ENCODE peak calls at places on chromosomes 5 and 9, in ten cellular contexts. R is ovary; K is H4; H is dorsolateral prefrontal cortex; S is PC-9; C is stimulated activated CD4-positive, alpha-beta T cell treated with anti-CD3 and anti-CD28 coated beads, Interleukin-1b, Interleukin-23, amount 100 ng/mL, for 1 hour; P is progenitor cell of endocrine pancreas; B is iris pigment epithelial cell; I is OCI-LY7; T is left kidney. G is an unnamed sample.

GRCh38 chr5:158165647-158166046 is 306.7 kb upstream of the CLINT1 start:
- DNase-seq in P (no peak), H (no peak), R (no peak), S (no peak), I (peak), C (no peak), B (no peak), K (no peak), T (no peak), G (no peak)

GRCh38 chr5:180555168-180555921 is 36.0 kb downstream of the SCGB3A1 start:
- DNase-seq in K (no peak), C (no peak), R (no peak), T (no peak), P (no peak), I (no peak), S (no peak), H (no peak), B (peak), G (no peak)

GRCh38 chr5:119267958-119268386 is 87.8 kb upstream of the TNFAIP8 start:
- DNase-seq in H (peak), T (peak), R (peak), P (peak), C (peak), S (peak), I (peak), K (peak), B (peak), G (peak)

GRCh38 chr5:118791986-118792734 is 196.2 kb downstream of the DTWD2 start:
- DNase-seq in P (no peak), T (peak), C (no peak), R (no peak), I (peak), B (peak), H (peak), S (peak), K (peak), G (peak)

GRCh38 chr9:127267793-127268507 is 3.4 kb downstream of the GARNL3 start:
- DNase-seq in I (peak), R (no peak), B (no peak), P (no peak), K (no peak), H (no peak), S (no peak), T (no peak), C (no peak), G (no peak)

GRCh38 chr9:126372716-126373115 is 46.1 kb downstream of the MVB12B start:
- DNase-seq in K (no peak), H (no peak), C (no peak), B (no peak), I (no peak), R (no peak), P (no peak), S (no peak), T (no peak), G (no peak)

GRCh38 chr5:125390316-125390715 is 643.9 kb upstream of the ZNF608 start:
- DNase-seq in S (no peak), C (no peak), T (peak), K (no peak), P (no peak), H (no peak), B (no peak), R (no peak), I (no peak), G (no peak)

GRCh38 chr5:173486355-173486754 is 130.1 kb downstream of the BOD1 start:
- DNase-seq in K (no peak), B (no peak), H (no peak), T (no peak), C (no peak), P (no peak), R (no peak), I (no peak), S (no peak), G (no peak)

GRCh38 chr9:77170991-77171699 is 6.2 kb upstream of the VPS13A start:
- DNase-seq in R (no peak), K (no peak), S (no peak), T (no peak), P (no peak), C (no peak), H (no peak), B (no peak), I (no peak), G (no peak)

GRCh38 chr5:30401479-30402058 is 791.9 kb upstream of the CDH6 start:
- DNase-seq in I (peak), H (no peak), B (peak), T (peak), K (peak), P (peak), R (no peak), S (no peak), C (no peak), G (no peak)

GRCh38 chr5:29169851-29170250 is 2023.6 kb upstream of the CDH6 start:
- DNase-seq in B (no peak), C (no peak), K (no peak), S (no peak), R (no peak), P (no peak), T (no peak), I (no peak), H (no peak), G (no peak)

G was measured in 8988T.